ENCODE peak calls at places on chromosomes 11 and 22, in ten cellular contexts. G, K, H, X, L, R, F, A, N and C are unnamed samples.

GRCh38 chr11:93704237-93704636 is 37.1 kb downstream of the TAF1D start:
- DNase-seq in F (no peak), X (no peak), H (no peak), L (no peak), N (no peak), G (no peak), R (no peak), A (no peak), K (peak), C (no peak)

GRCh38 chr11:8691601-8692000 is 9.0 kb downstream of the RPL27A start:
- DNase-seq in K (no peak), H (no peak), X (no peak), A (no peak), L (no peak), R (no peak), F (no peak), G (no peak), N (no peak), C (no peak)

GRCh38 chr11:2094354-2095197 is 44.6 kb downstream of the IGF2 start:
- DNase-seq in F (no peak), H (no peak), X (no peak), K (no peak), L (no peak), N (no peak), G (no peak), A (no peak), R (no peak), C (no peak)

GRCh38 chr22:37485006-37485713 is 1.0 kb downstream of the MFNG start:
- DNase-seq in N (no peak), G (no peak), X (no peak), K (peak), A (no peak), R (no peak), H (peak), F (peak), L (no peak), C (no peak)

GRCh38 chr22:33325232-33326004 is 267.2 kb upstream of the SYN3 start:
- DNase-seq in G (no peak), H (no peak), L (no peak), X (no peak), N (no peak), F (no peak), K (no peak), R (no peak), A (no peak), C (peak)

GRCh38 chr11:66877585-66877984 is 20.7 kb downstream of the LRFN4 start:
- DNase-seq in H (no peak), X (no peak), G (no peak), A (no peak), R (no peak), L (no peak), K (no peak), N (no peak), F (no peak), C (no peak)

GRCh38 chr11:126702987-126703386 is 297.6 kb downstream of the KIRREL3 start:
- DNase-seq in G (no peak), X (no peak), F (no peak), A (no peak), N (no peak), H (no peak), K (no peak), L (peak), R (no peak), C (no peak)

GRCh38 chr11:132941024-132941646 is 591.2 kb downstream of the OPCML start:
- DNase-seq in H (no peak), R (no peak), A (peak), K (peak), L (no peak), G (no peak), X (no peak), N (no peak), F (no peak), C (no peak)

DNA sequence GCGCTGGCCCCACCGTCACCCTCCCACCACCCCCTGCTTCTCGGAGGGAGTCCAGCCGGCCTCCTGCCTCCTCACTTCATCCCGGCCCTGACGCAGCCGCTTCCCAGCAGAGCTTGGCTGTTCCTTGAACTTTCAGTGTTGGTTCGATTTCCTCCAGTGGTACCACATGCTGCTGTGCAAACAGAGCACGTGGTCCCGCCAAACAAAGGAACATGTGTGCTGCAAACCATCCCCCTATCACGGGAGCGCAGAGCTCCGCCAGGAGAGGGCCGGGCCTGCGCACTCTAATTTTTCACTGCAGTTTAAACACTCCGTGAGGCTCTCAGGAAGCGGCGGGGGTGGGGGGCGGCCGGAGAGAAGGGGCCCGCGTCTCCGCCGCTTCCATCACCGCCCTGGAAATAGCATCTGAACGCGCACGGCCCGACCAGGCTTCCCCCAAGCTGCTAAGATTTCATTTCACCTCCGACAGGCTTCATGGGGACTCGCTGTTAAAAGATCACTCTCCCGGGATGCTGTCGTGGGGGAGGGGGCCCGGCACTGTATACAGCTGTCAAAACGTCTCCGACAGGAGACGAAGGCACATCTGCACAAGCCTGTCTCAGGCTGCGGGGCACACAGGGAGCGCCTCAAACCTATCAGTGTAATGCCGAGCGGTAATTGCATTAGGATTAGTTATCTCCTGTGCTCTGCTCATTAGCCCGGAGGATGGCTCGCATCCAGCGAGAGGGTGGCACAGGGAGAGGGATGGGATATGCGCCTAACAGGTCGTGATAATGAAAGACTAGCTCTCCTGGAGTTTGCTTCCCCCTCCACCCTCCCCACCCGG is 269.9 kb upstream of the SORL1-AS1 start:
- DNase-seq in G (no peak), N (peak), A (peak), X (no peak), H (no peak), K (no peak), L (peak), R (no peak), F (no peak), C (no peak)
- H3K27ac ChIP-seq in G (no peak), N (peak), A (peak), X (no peak), H (no peak), K (no peak), L (peak), R (no peak), F (no peak), C (no peak)

GRCh38 chr11:102251423-102251822 is 65.9 kb upstream of the BIRC3 start:
- DNase-seq in F (no peak), X (no peak), L (no peak), H (no peak), G (no peak), R (no peak), K (no peak), A (no peak), N (no peak), C (no peak)

GRCh38 chr11:102256251-102256650 is 61.0 kb upstream of the BIRC3 start:
- DNase-seq in X (no peak), F (no peak), R (no peak), G (no peak), H (no peak), K (no peak), A (peak), N (no peak), L (no peak), C (peak)

GRCh38 chr11:102254047-102254446 is 63.2 kb upstream of the BIRC3 start:
- DNase-seq in H (no peak), G (peak), A (no peak), R (no peak), N (no peak), L (no peak), X (peak), F (no peak), K (no peak), C (no peak)

GRCh38 chr11:102253018-102253775 is 64.1 kb upstream of the BIRC3 start:
- DNase-seq in G (no peak), X (no peak), H (no peak), A (no peak), R (no peak), L (no peak), F (no peak), N (no peak), K (no peak), C (no peak)

GRCh38 chr11:102252339-102252891 is 64.9 kb upstream of the BIRC3 start:
- DNase-seq in F (no peak), A (no peak), X (no peak), R (no peak), G (no peak), L (no peak), H (no peak), N (no peak), K (no peak), C (no peak)
- H3K27ac ChIP-seq in F (no peak), A (no peak), X (no peak), R (no peak), G (no peak), L (no peak), H (no peak), N (no peak), K (no peak), C (peak)

GRCh38 chr22:22824340-22825212 is 63.0 kb upstream of the IGLL5 start:
- DNase-seq in N (no peak), K (no peak), X (no peak), L (no peak), A (no peak), H (no peak), R (no peak), F (no peak), G (no peak), C (no peak)
- H3K27ac ChIP-seq in N (no peak), K (peak), X (no peak), L (no peak), A (no peak), H (no peak), R (no peak), F (no peak), G (no peak), C (no peak)

GRCh38 chr11:69641681-69642548 is 959 bp downstream of the CCND1 start:
- DNase-seq in R (peak), F (peak), L (no peak), X (no peak), N (no peak), A (no peak), K (no peak), G (no peak), H (no peak), C (no peak)
- H3K27ac ChIP-seq in R (no peak), F (no peak), L (peak), X (peak), N (peak), A (peak), K (no peak), G (peak), H (no peak), C (peak)

DNA sequence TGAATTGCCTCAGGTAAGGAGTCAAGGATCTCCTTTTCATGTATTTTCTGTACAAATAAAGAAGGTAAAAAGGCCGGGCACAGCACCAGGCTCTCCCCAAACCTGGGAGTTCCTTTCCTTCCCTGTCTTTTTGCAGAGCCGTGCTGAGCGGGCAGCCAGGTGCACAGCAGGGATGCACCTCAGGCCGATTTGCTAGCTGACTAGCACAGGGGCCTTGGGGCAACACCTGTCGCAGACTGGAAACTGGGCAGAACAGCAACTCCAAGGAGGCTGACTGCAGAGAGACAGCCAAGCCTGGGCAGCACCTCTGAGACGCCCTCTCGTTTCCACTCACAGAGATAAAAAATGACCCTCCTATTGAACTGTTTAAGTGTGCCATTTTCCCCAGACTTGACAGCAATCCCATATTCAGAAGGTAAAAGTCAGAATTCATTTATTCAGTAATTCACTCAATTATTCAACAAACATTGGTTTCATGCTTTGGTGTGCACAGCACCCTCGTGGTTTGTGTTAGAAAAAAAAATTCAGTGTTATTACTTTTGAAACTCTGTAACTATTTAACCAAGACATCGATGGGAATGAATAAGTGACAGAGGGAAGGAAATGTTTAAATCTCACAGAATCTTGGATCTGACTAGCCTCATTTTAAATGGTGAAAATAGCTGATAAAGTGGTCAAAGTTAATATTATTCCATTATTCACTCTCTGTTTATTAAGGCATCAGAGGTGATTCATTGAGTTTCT is 120.9 kb downstream of the GALNT18 start:
- DNase-seq in K (no peak), A (no peak), X (no peak), G (no peak), H (no peak), R (no peak), F (no peak), L (no peak), N (no peak), C (no peak)
- H3K27ac ChIP-seq in K (no peak), A (no peak), X (no peak), G (no peak), H (no peak), R (no peak), F (no peak), L (no peak), N (peak), C (no peak)

GRCh38 chr11:114259124-114259526 is 37.1 kb upstream of the NNMT start:
- DNase-seq in X (no peak), K (no peak), N (no peak), R (no peak), L (no peak), A (no peak), F (no peak), H (no peak), G (no peak), C (no peak)
- H3K27ac ChIP-seq in X (no peak), K (no peak), N (peak), R (no peak), L (peak), A (no peak), F (no peak), H (no peak), G (no peak), C (no peak)

DNA sequence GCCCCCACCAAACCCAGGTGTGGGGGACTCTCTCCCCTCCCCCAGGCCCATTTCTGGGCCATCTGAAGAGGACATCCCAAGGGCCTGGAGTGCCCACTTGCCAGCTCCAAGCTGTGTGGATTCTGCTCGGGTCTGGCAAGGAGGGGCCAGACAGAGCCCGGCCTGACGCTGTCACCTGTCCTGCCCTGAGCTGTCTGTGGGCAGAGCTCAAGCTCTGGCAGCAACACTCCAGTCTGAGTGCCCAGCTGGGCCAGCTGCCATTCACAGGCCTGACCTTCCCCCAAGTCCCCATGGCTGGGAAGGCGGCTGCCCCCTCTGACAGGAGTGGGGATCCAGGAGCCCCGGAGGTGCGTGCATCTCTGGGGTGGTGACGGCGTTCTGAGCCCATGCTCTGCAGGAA is 6.2 kb upstream of the PIM3 start:
- DNase-seq in X (no peak), F (no peak), G (no peak), N (no peak), K (no peak), R (no peak), A (no peak), H (no peak), L (no peak), C (no peak)
- H3K27ac ChIP-seq in X (no peak), F (no peak), G (no peak), N (peak), K (no peak), R (no peak), A (no peak), H (no peak), L (peak), C (no peak)